ENCODE peak calls at places on chromosomes 6 and 20, in five cellular contexts. S, C, H, A and R are unnamed samples.

GRCh38 chr20:59044295-59044694 is 1.7 kb upstream of the PRELID3B start:
- DNase-seq in C (no peak), H (no peak), A (no peak), S (no peak), R (no peak)

GRCh38 chr6:77474286-77474956 is 11.1 kb upstream of the HTR1B start:
- DNase-seq in H (no peak), A (no peak), C (no peak), S (no peak), R (no peak)

GRCh38 chr6:125906158-125906998 is 50.2 kb upstream of the HINT3 start:
- DNase-seq in C (peak; percentile 34), A (no peak), H (peak; percentile 48), S (no peak), R (peak; percentile 32)

GRCh38 chr6:36914227-36914794 is 28.6 kb downstream of the C6orf89 start:
- DNase-seq in C (peak; percentile 24), A (no peak), S (no peak), H (peak; percentile 34), R (peak; percentile 67)

GRCh38 chr6:88573971-88574370 is 389.4 kb downstream of the RNGTT start:
- DNase-seq in A (no peak), S (no peak), C (no peak), H (no peak), R (no peak)

GRCh38 chr20:63490416-63490815 is 8.5 kb downstream of the EEF1A2 start:
- DNase-seq in S (no peak), C (no peak), H (no peak), A (no peak), R (no peak)

GRCh38 chr20:47857994-47858557 is 72.8 kb upstream of the SULF2 start:
- DNase-seq in C (no peak), S (no peak), H (no peak), A (peak; percentile 19), R (no peak)

GRCh38 chr20:20489054-20489453 is 121.2 kb downstream of the INSM1 start:
- DNase-seq in H (peak; percentile 28), A (no peak), C (no peak), S (no peak), R (no peak)

GRCh38 chr6:27091661-27092315 is 155.7 kb upstream of the PRSS16 start:
- DNase-seq in S (no peak), A (no peak), H (peak; percentile 85), C (peak; percentile 49), R (no peak)

GRCh38 chr6:44762496-44762895 is 375.0 kb downstream of the CDC5L start:
- DNase-seq in C (no peak), S (no peak), A (no peak), H (no peak), R (no peak)

GRCh38 chr20:63057133-63058117 is 50.7 kb upstream of the BHLHE23 start:
- DNase-seq in C (no peak), S (no peak), H (peak; percentile 5), A (no peak), R (no peak)

GRCh38 chr6:14713008-14713452 is 532.8 kb upstream of the JARID2 start:
- DNase-seq in A (no peak), H (peak; percentile 70), C (no peak), S (no peak), R (peak; percentile 29)

GRCh38 chr6:139931746-139932145 is 557.3 kb upstream of the CITED2 start:
- DNase-seq in H (no peak), A (no peak), C (no peak), S (no peak), R (no peak)

GRCh38 chr20:44274303-44275017 is 27.4 kb downstream of the GDAP1L1 start:
- DNase-seq in A (no peak), S (no peak), H (no peak), C (no peak), R (no peak)

GRCh38 chr20:50323209-50323608 is 132.6 kb downstream of the CEBPB start:
- DNase-seq in H (no peak), S (no peak), C (no peak), A (no peak), R (no peak)

GRCh38 chr6:87357479-87358196 is 13.0 kb downstream of the C6orf163 start:
- DNase-seq in H (no peak), A (no peak), C (no peak), S (no peak), R (no peak)

GRCh38 chr6:166046232-166046631 is 121.4 kb downstream of the TBXT start:
- DNase-seq in C (no peak), A (no peak), S (no peak), H (peak; percentile 95), R (no peak)

GRCh38 chr6:621916-622315 is 35.0 kb downstream of the HUS1B start:
- DNase-seq in C (no peak), A (no peak), S (no peak), H (no peak), R (no peak)

GRCh38 chr20:36399147-36399968 is 93.2 kb downstream of the DLGAP4 start:
- DNase-seq in S (peak; percentile 2), C (peak; percentile 47), A (no peak), H (peak; percentile 11), R (peak; percentile 71)

GRCh38 chr6:41531591-41532582 is 14.3 kb upstream of the FOXP4 start:
- DNase-seq in S (no peak), C (no peak), A (no peak), H (peak; percentile 8), R (no peak)
- H3K4me1 ChIP-seq in S (peaks cover 25% of the 10 kb centered on the region), C (no peaks in the 10 kb centered on the region), A (peaks cover 12% of the 10 kb centered on the region), H (no peaks in the 10 kb centered on the region), R (no peaks in the 10 kb centered on the region)

DNA sequence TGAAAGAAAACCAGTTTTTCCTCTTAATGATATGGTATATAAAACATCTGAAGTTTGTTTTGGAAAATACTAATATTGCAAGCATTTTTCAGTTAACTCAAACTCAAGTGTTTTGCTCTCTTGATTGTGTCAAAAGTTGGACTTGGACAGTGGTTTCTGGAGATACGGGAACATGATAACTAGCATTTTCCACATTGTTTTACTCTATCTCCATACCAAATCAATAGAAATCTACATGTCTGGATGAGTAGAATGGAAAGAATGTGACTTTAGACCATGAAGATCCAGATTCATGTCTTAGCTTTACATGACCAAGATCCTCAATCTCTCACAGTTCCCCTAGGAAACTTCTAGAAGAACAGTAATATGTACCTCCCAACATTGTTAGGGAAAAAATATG is 22.2 kb upstream of the FBXO30 start:
- DNase-seq in A (no peak), S (no peak), H (no peak), C (no peak), R (no peak)
- TF ChIP-seq CTCF in A (no peak), S (no peak), H (no peak), C (no peak), R (no peak)

DNA sequence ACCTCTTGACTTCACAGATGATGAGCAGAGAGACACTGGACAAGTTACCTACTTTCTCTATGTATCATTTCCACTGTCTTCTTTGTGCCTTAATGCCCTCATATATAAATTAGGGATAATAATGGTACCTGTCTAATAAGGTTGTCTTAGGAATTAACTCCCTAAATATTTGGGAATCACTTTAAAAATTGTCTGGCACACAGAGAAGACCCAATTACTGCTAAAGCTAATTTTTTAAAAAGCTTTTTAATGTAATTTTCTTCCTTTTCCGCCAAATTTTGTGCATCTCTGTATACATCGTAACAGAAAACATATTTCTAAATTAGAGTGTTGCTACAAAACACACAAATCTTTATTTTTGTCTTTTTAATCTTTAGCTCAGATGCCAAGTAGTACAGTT is 816.8 kb upstream of the ADGRB3 start:
- DNase-seq in A (no peak), S (no peak), H (no peak), C (no peak), R (no peak)
- H3K9me3 ChIP-seq in A (peaks cover 6% of the 10 kb centered on the region), S (no peaks in the 10 kb centered on the region), H (no peaks in the 10 kb centered on the region), C (no peaks in the 10 kb centered on the region), R (peaks cover 5% of the 10 kb centered on the region)

DNA sequence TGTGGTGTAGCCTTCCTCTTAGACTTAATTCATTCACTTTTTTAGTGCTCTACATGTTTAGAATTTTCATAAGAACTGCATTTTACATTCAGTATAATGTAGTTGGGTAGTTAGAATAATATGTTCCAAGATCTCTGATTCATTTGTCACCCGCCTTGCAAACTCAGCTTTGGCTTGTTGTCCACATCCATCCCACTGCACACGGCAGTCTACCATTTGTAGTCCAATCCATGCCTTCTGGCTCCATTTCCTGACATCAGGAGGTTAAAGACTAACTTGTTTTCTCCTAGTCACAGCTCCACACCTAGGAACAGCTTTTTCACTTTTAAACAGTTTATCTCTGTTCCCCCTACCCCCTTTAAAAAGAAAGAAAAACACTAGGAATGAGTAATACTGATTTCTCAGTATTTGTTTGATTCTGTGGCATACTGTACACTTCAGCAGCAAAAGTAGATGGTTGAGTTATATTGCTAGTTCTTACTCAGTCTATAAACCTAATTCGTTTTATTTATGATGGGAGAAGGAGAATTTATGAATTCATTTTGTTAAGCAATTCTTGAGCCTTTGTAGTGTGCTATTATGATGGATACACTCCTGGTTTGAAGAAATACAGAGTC is 180.9 kb downstream of the ARID1B start:
- DNase-seq in A (no peak), C (no peak), S (no peak), H (peak; percentile 31), R (no peak)
- H3K4me1 ChIP-seq in A (peaks cover 51% of the 10 kb centered on the region), C (peaks cover 15% of the 10 kb centered on the region), S (peaks cover 22% of the 10 kb centered on the region), H (peaks cover 6% of the 10 kb centered on the region), R (peaks cover 14% of the 10 kb centered on the region)

GRCh38 chr20:46689082-46689753 is at the start of gene TP53RK:
- DNase-seq in H (peak; percentile 100), S (peak; percentile 89), C (peak; percentile 98), A (peak; percentile 95), R (peak; percentile 99)
- TF ChIP-seq CTCF in H (peak; percentile 10), S (no peak), C (no peak), A (peak; percentile 59), R (peak; percentile 58)

DNA sequence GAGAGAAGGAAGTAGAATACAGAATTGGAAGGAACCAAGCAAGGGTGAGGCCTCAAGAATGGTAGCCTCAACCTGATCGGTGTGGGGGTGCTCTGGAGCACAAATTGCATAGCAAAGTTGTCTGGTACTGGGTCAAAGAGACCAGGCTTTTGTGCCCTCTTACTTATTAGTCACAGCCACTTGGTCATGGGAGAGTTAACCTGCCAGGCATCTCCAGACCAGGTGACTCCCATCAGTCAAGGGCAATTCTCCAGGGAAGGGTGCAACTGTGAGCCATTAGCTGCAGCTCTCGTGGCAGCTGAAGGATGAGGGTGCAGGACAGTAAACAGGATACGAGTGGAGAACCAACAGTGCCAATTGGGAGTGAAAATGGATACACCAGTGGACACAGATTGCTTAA is 47.7 kb upstream of the PLCB4 start:
- DNase-seq in H (no peak), C (no peak), A (no peak), S (no peak), R (no peak)
- H3K9me3 ChIP-seq in H (no peaks in the 10 kb centered on the region), C (no peaks in the 10 kb centered on the region), A (no peaks in the 10 kb centered on the region), S (no peaks in the 10 kb centered on the region), R (no peaks in the 10 kb centered on the region)

GRCh38 chr6:2966347-2966746 is 5.0 kb downstream of the SERPINB6 start:
- DNase-seq in C (no peak), H (no peak), A (no peak), S (no peak), R (peak; percentile 9)
- H3K4me1 ChIP-seq in C (peaks cover 7% of the 10 kb centered on the region), H (peaks cover 5% of the 10 kb centered on the region), A (peaks cover 33% of the 10 kb centered on the region), S (peaks cover 21% of the 10 kb centered on the region), R (peaks cover 58% of the 10 kb centered on the region)

GRCh38 chr6:160929831-160930230 is 61.7 kb upstream of the MAP3K4 start:
- DNase-seq in S (no peak), A (no peak), C (no peak), H (no peak), R (no peak)

GRCh38 chr6:160930547-160931377 is 60.8 kb upstream of the MAP3K4 start:
- DNase-seq in A (peak; percentile 13), C (peak; percentile 81), H (peak; percentile 82), S (peak; percentile 5), R (peak; percentile 84)

GRCh38 chr6:160933256-160933655 is 58.3 kb upstream of the MAP3K4 start:
- DNase-seq in C (peak; percentile 61), A (no peak), H (no peak), S (no peak), R (no peak)

GRCh38 chr6:160934157-160934556 is 57.4 kb upstream of the MAP3K4 start:
- DNase-seq in H (no peak), A (no peak), C (no peak), S (no peak), R (no peak)

GRCh38 chr6:160931378-160932343 is 59.9 kb upstream of the MAP3K4 start:
- DNase-seq in S (no peak), C (no peak), A (no peak), H (no peak), R (no peak)
- TF ChIP-seq CTCF in S (no peak), C (no peak), A (no peak), H (no peak), R (no peak)